ENCODE peak calls at places on chromosomes 1 and 21, in four cellular contexts. One of them, this sample, is unnamed.

GRCh38 chr1:93111561-93111960 is 32.5 kb downstream of the MTF2 start:
- DNase-seq in H1: no peak
- DNase-seq in GM23248: peak; percentile 28
- DNase-seq in PC-3: peak; percentile 9
- DNase-seq in this sample: no peak

GRCh38 chr21:38486705-38487104 is 11.6 kb downstream of the ERG start:
- DNase-seq in H1: no peak
- DNase-seq in GM23248: peak; percentile 7
- DNase-seq in PC-3: no peak
- DNase-seq in this sample: no peak

GRCh38 chr1:43123031-43123430 is 49.1 kb downstream of the EBNA1BP2 start:
- DNase-seq in H1: no peak
- DNase-seq in GM23248: no peak
- DNase-seq in PC-3: no peak
- DNase-seq in this sample: no peak

GRCh38 chr1:85047472-85048295 is 616 bp downstream of the MCOLN3 start:
- DNase-seq in H1: no peak
- DNase-seq in GM23248: peak; percentile 54
- DNase-seq in PC-3: no peak
- DNase-seq in this sample: no peak

GRCh38 chr1:94481473-94481933 is 60.1 kb downstream of the F3 start:
- DNase-seq in H1: peak; percentile 25
- DNase-seq in GM23248: peak; percentile 77
- DNase-seq in PC-3: peak; percentile 80
- DNase-seq in this sample: peak; percentile 64

GRCh38 chr1:60461889-60462595 is 388.5 kb upstream of the C1orf87 start:
- DNase-seq in H1: no peak
- DNase-seq in GM23248: no peak
- DNase-seq in PC-3: no peak
- DNase-seq in this sample: no peak

GRCh38 chr1:178645157-178645825 is 79.8 kb upstream of the RALGPS2 start:
- DNase-seq in H1: no peak
- DNase-seq in GM23248: peak; percentile 48
- DNase-seq in PC-3: no peak
- DNase-seq in this sample: no peak

GRCh38 chr1:40610156-40610555 is 55.3 kb downstream of the RIMS3 start:
- DNase-seq in H1: no peak
- DNase-seq in GM23248: no peak
- DNase-seq in PC-3: no peak
- DNase-seq in this sample: no peak

GRCh38 chr1:110606784-110607662 is 865 bp upstream of the KCNA2 start:
- DNase-seq in H1: no peak
- DNase-seq in GM23248: peak; percentile 23
- DNase-seq in PC-3: no peak
- DNase-seq in this sample: no peak

GRCh38 chr1:24122776-24123175 is 10.8 kb upstream of the MYOM3 start:
- DNase-seq in H1: no peak
- DNase-seq in GM23248: no peak
- DNase-seq in PC-3: no peak
- DNase-seq in this sample: no peak

GRCh38 chr1:221837886-221838285 is 96.0 kb upstream of the DUSP10 start:
- DNase-seq in H1: no peak
- DNase-seq in GM23248: no peak
- DNase-seq in PC-3: no peak
- DNase-seq in this sample: no peak

GRCh38 chr1:183416850-183417690 is 1.1 kb downstream of the NMNAT2 start:
- DNase-seq in H1: no peak
- DNase-seq in GM23248: peak; percentile 74
- DNase-seq in PC-3: no peak
- DNase-seq in this sample: no peak

GRCh38 chr1:57093122-57093521 is 127.3 kb upstream of the C8B start:
- DNase-seq in H1: no peak
- DNase-seq in GM23248: no peak
- DNase-seq in PC-3: no peak
- DNase-seq in this sample: no peak

GRCh38 chr1:230717251-230717650 is 3.3 kb upstream of the AGT start:
- DNase-seq in H1: no peak
- DNase-seq in GM23248: no peak
- DNase-seq in PC-3: no peak
- DNase-seq in this sample: no peak

GRCh38 chr1:201420608-201421002 is 925 bp downstream of the TNNI1 start:
- DNase-seq in H1: no peak
- DNase-seq in GM23248: no peak
- DNase-seq in PC-3: no peak
- DNase-seq in this sample: no peak

GRCh38 chr1:7826363-7826762 is 26.5 kb downstream of the UTS2 start:
- DNase-seq in H1: no peak
- DNase-seq in GM23248: no peak
- DNase-seq in PC-3: no peak
- DNase-seq in this sample: no peak

GRCh38 chr1:112954945-112955677 is 885 bp downstream of the SLC16A1 start:
- DNase-seq in H1: peak; percentile 43
- DNase-seq in GM23248: peak; percentile 86
- DNase-seq in PC-3: peak; percentile 80
- DNase-seq in this sample: no peak

GRCh38 chr1:14678011-14678638 is 79.6 kb downstream of the KAZN start:
- DNase-seq in H1: no peak
- DNase-seq in GM23248: no peak
- DNase-seq in PC-3: no peak
- DNase-seq in this sample: no peak

GRCh38 chr1:65429806-65430205 is 9.3 kb downstream of the LEPR start:
- DNase-seq in H1: no peak
- DNase-seq in GM23248: peak; percentile 85
- DNase-seq in PC-3: peak; percentile 83
- DNase-seq in this sample: no peak

GRCh38 chr1:43511394-43511793 is 19.3 kb upstream of the PTPRF start:
- DNase-seq in H1: no peak
- DNase-seq in GM23248: no peak
- DNase-seq in PC-3: no peak
- DNase-seq in this sample: no peak

GRCh38 chr1:228158690-228159665 is 6.6 kb upstream of the IBA57 start:
- DNase-seq in H1: no peak
- DNase-seq in GM23248: peak; percentile 34
- DNase-seq in PC-3: no peak
- DNase-seq in this sample: no peak

GRCh38 chr1:170732262-170732595 is 68.3 kb downstream of the PRRX1 start:
- DNase-seq in H1: no peak
- DNase-seq in GM23248: peak; percentile 69
- DNase-seq in PC-3: no peak
- DNase-seq in this sample: no peak

GRCh38 chr1:208235983-208236761 is 8.0 kb downstream of the PLXNA2 start:
- DNase-seq in H1: no peak
- DNase-seq in GM23248: peak; percentile 82
- DNase-seq in PC-3: no peak
- DNase-seq in this sample: no peak

GRCh38 chr1:86503477-86504129 is 34.9 kb downstream of the CLCA1 start:
- DNase-seq in H1: no peak
- DNase-seq in GM23248: no peak
- DNase-seq in PC-3: no peak
- DNase-seq in this sample: no peak

GRCh38 chr1:155961937-155962336 is 16.4 kb downstream of the ARHGEF2 start:
- DNase-seq in H1: no peak
- DNase-seq in GM23248: peak; percentile 100
- DNase-seq in PC-3: peak; percentile 100
- DNase-seq in this sample: peak; percentile 92

GRCh38 chr21:42280356-42281195 is 34.6 kb downstream of the TFF3 start:
- DNase-seq in H1: no peak
- DNase-seq in GM23248: no peak
- DNase-seq in PC-3: no peak
- DNase-seq in this sample: no peak

GRCh38 chr21:42279341-42279871 is 35.8 kb downstream of the TFF3 start:
- DNase-seq in H1: no peak
- DNase-seq in GM23248: no peak
- DNase-seq in PC-3: no peak
- DNase-seq in this sample: no peak

GRCh38 chr21:42277593-42277992 is 37.6 kb downstream of the TFF3 start:
- DNase-seq in H1: no peak
- DNase-seq in GM23248: no peak
- DNase-seq in PC-3: no peak
- DNase-seq in this sample: no peak

GRCh38 chr21:42279888-42280287 is 35.3 kb downstream of the TFF3 start:
- DNase-seq in H1: no peak
- DNase-seq in GM23248: no peak
- DNase-seq in PC-3: no peak
- DNase-seq in this sample: no peak

DNA sequence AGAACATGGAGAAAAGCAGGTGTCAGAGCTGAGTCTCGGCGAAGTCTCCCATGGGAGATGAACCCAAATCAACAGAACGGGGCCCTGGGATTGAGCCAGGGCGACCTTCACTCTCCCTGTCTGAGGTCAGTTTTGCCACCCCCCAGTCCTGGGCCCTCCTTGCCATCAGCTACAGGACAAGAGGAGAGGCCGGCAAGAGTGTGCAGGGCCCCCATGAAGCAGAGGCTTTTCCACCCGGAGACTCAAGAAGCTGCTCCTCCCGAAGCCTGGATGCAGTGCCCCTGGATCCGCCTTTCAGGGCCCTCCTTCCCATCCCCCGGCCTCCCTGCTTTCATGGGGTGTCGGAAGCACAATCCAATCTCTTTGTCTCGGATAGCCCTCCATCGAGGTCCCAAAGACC is 36.5 kb downstream of the TFF3 start:
- DNase-seq in H1: no peak
- DNase-seq in GM23248: no peak
- DNase-seq in PC-3: no peak
- DNase-seq in this sample: no peak
- H3K4me1 ChIP-seq in H1: no peaks in the 10 kb centered on the region
- H3K4me1 ChIP-seq in GM23248: no peaks in the 10 kb centered on the region
- H3K4me1 ChIP-seq in PC-3: no peaks in the 10 kb centered on the region
- H3K4me1 ChIP-seq in this sample: no peaks in the 10 kb centered on the region

GRCh38 chr1:153793261-153793972 is 18.2 kb downstream of the SLC27A3 start:
- DNase-seq in H1: no peak
- DNase-seq in GM23248: no peak
- DNase-seq in PC-3: no peak
- DNase-seq in this sample: no peak
- H3K9ac ChIP-seq in H1: no peak overlapping the region
- H3K9ac ChIP-seq in GM23248: no peak overlapping the region
- H3K9ac ChIP-seq in PC-3: no peak overlapping the region
- H3K9ac ChIP-seq in this sample: no peak overlapping the region

GRCh38 chr1:27603320-27603961 is 503 bp downstream of the AHDC1 start:
- DNase-seq in H1: no peak
- DNase-seq in GM23248: peak; percentile 75
- DNase-seq in PC-3: no peak
- DNase-seq in this sample: no peak

GRCh38 chr1:27601771-27602509 is 2.0 kb downstream of the AHDC1 start:
- DNase-seq in H1: no peak
- DNase-seq in GM23248: peak; percentile 68
- DNase-seq in PC-3: peak; percentile 27
- DNase-seq in this sample: no peak

GRCh38 chr1:27601321-27601770 is 2.6 kb downstream of the AHDC1 start:
- DNase-seq in H1: no peak
- DNase-seq in GM23248: peak; percentile 60
- DNase-seq in PC-3: no peak
- DNase-seq in this sample: no peak

GRCh38 chr1:27603962-27604578 is at the start of gene AHDC1:
- DNase-seq in H1: no peak
- DNase-seq in GM23248: peak; percentile 98
- DNase-seq in PC-3: peak; percentile 90
- DNase-seq in this sample: no peak

GRCh38 chr1:27602510-27603319 is 1.2 kb downstream of the AHDC1 start:
- DNase-seq in H1: no peak
- DNase-seq in GM23248: peak; percentile 78
- DNase-seq in PC-3: peak; percentile 45
- DNase-seq in this sample: no peak
- TF ChIP-seq EZH2 in H1: no peak
- TF ChIP-seq EZH2 in GM23248: no peak
- TF ChIP-seq EZH2 in PC-3: no peak
- TF ChIP-seq EZH2 in this sample: no peak

DNA sequence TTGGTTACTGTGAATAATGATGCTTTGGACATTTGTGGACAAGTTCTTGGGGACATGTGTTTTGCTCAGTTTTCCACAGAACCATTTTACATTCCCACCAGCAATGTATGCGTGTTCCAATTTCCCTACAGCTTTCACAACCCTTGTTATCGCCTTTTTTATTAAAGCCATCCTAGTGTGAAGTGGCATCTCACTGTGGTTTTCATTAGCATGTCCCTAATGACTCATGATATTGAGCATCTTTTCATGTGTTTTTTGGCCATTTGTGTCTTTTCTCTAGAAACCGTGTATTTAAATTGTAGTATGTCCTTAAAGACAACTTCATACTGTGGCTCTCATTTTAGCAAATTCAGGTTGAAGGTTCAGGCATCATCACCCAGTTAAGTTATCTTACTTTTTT is 132.1 kb downstream of the TGFBR3 start:
- DNase-seq in H1: no peak
- DNase-seq in GM23248: peak; percentile 46
- DNase-seq in PC-3: no peak
- DNase-seq in this sample: no peak
- H3K4me1 ChIP-seq in H1: peaks cover 5% of the 10 kb centered on the region
- H3K4me1 ChIP-seq in GM23248: peaks cover 68% of the 10 kb centered on the region
- H3K4me1 ChIP-seq in PC-3: no peaks in the 10 kb centered on the region
- H3K4me1 ChIP-seq in this sample: no peaks in the 10 kb centered on the region

GRCh38 chr1:26372039-26372438 is 511 bp downstream of the ZNF683 start:
- DNase-seq in H1: no peak
- DNase-seq in GM23248: peak; percentile 55
- DNase-seq in PC-3: peak; percentile 55
- DNase-seq in this sample: peak; percentile 71

GRCh38 chr1:26373789-26374188 is 1.2 kb upstream of the ZNF683 start:
- DNase-seq in H1: no peak
- DNase-seq in GM23248: peak; percentile 35
- DNase-seq in PC-3: no peak
- DNase-seq in this sample: no peak

GRCh38 chr1:26376050-26376449 is 3.5 kb upstream of the ZNF683 start:
- DNase-seq in H1: no peak
- DNase-seq in GM23248: no peak
- DNase-seq in PC-3: no peak
- DNase-seq in this sample: no peak

GRCh38 chr1:26373281-26373680 is 731 bp upstream of the ZNF683 start:
- DNase-seq in H1: no peak
- DNase-seq in GM23248: no peak
- DNase-seq in PC-3: no peak
- DNase-seq in this sample: no peak

GRCh38 chr1:26375081-26375480 is 2.5 kb upstream of the ZNF683 start:
- DNase-seq in H1: no peak
- DNase-seq in GM23248: no peak
- DNase-seq in PC-3: no peak
- DNase-seq in this sample: no peak
- H3K9ac ChIP-seq in H1: no peak overlapping the region
- H3K9ac ChIP-seq in GM23248: no peak overlapping the region
- H3K9ac ChIP-seq in PC-3: no peak overlapping the region
- H3K9ac ChIP-seq in this sample: no peak overlapping the region

DNA sequence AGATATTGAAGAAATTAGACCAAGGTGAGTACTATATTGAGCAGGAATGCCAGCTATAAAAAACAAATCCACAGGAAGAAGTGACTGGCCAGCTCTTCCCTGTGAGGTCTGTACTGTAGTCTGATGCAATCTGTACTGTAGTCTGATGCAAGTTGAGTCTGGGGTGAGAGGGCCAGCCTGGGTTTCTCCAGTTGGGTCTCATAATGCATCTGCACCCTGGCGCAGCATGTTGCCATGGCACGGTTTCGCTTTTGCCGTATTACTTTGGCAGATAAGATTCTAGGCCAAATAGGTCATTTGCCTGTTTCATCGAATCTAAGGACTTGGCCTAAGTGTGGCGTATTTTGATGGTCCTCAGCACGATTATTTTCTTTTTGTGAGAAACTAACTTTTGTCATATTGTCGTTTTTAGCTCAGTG is 24.4 kb upstream of the PGD start:
- DNase-seq in H1: no peak
- DNase-seq in GM23248: peak; percentile 15
- DNase-seq in PC-3: no peak
- DNase-seq in this sample: no peak
- TF ChIP-seq EZH2 in H1: no peak
- TF ChIP-seq EZH2 in GM23248: no peak
- TF ChIP-seq EZH2 in PC-3: no peak
- TF ChIP-seq EZH2 in this sample: no peak